ENCODE peak calls at places on chromosomes 16 and 17, in six cellular contexts. One of them, this sample, is unnamed.

GRCh38 chr16:57852189-57852588 is 49.9 kb upstream of the KIFC3 start:
- DNase-seq in WTC11: no peak
- DNase-seq in HepG2: no peak
- DNase-seq in HCT116: no peak
- DNase-seq in H1: no peak
- DNase-seq in K562: no peak
- DNase-seq in this sample: no peak

GRCh38 chr17:1942066-1942365 is 83.1 kb downstream of the RTN4RL1 start:
- DNase-seq in K562: no peak
- DNase-seq in H1: no peak
- DNase-seq in WTC11: no peak
- DNase-seq in HepG2: no peak
- DNase-seq in HCT116: no peak
- DNase-seq in this sample: no peak

GRCh38 chr17:17324616-17325015 is 21.4 kb downstream of the NT5M start:
- DNase-seq in K562: no peak
- DNase-seq in WTC11: no peak
- DNase-seq in H1: no peak
- DNase-seq in HCT116: no peak
- DNase-seq in HepG2: no peak
- DNase-seq in this sample: no peak

GRCh38 chr17:49216953-49217650 is 6.6 kb downstream of the ABI3 start:
- DNase-seq in K562: no peak
- DNase-seq in HCT116: no peak
- DNase-seq in WTC11: no peak
- DNase-seq in HepG2: no peak
- DNase-seq in H1: no peak
- DNase-seq in this sample: no peak

GRCh38 chr17:56809106-56809819 is 24.5 kb downstream of the C17orf67 start:
- DNase-seq in HCT116: no peak
- DNase-seq in H1: no peak
- DNase-seq in WTC11: no peak
- DNase-seq in HepG2: no peak
- DNase-seq in K562: no peak
- DNase-seq in this sample: no peak

GRCh38 chr17:47423406-47424295 is 99.9 kb downstream of the EFCAB13 start:
- DNase-seq in HepG2: no peak
- DNase-seq in WTC11: peak
- DNase-seq in H1: peak
- DNase-seq in HCT116: no peak
- DNase-seq in K562: no peak
- DNase-seq in this sample: no peak

GRCh38 chr16:5541356-5541755 is 443.8 kb upstream of the EEF2KMT start:
- DNase-seq in HepG2: no peak
- DNase-seq in WTC11: no peak
- DNase-seq in H1: no peak
- DNase-seq in HCT116: no peak
- DNase-seq in K562: no peak
- DNase-seq in this sample: no peak

GRCh38 chr16:67022531-67023214 is 6.3 kb upstream of the CBFB start:
- DNase-seq in K562: no peak
- DNase-seq in WTC11: no peak
- DNase-seq in HCT116: no peak
- DNase-seq in HepG2: no peak
- DNase-seq in H1: no peak
- DNase-seq in this sample: no peak

GRCh38 chr17:57270801-57271245 is 14.5 kb downstream of the MSI2 start:
- DNase-seq in HepG2: no peak
- DNase-seq in K562: no peak
- DNase-seq in HCT116: no peak
- DNase-seq in H1: no peak
- DNase-seq in WTC11: no peak
- DNase-seq in this sample: no peak

GRCh38 chr16:46871587-46871986 is 12.6 kb upstream of the GPT2 start:
- DNase-seq in HCT116: no peak
- DNase-seq in K562: no peak
- DNase-seq in HepG2: no peak
- DNase-seq in WTC11: no peak
- DNase-seq in H1: no peak
- DNase-seq in this sample: no peak

GRCh38 chr17:59357219-59357699 is 25.8 kb downstream of the YPEL2 start:
- DNase-seq in HepG2: no peak
- DNase-seq in K562: no peak
- DNase-seq in H1: no peak
- DNase-seq in HCT116: no peak
- DNase-seq in WTC11: no peak
- DNase-seq in this sample: no peak

GRCh38 chr17:47630614-47631013 is 19.1 kb upstream of the KPNB1 start:
- DNase-seq in K562: no peak
- DNase-seq in WTC11: no peak
- DNase-seq in HepG2: no peak
- DNase-seq in H1: no peak
- DNase-seq in HCT116: no peak
- DNase-seq in this sample: no peak

GRCh38 chr17:17749025-17749772 is 67.9 kb downstream of the RAI1 start:
- DNase-seq in HepG2: no peak
- DNase-seq in HCT116: no peak
- DNase-seq in H1: peak
- DNase-seq in K562: no peak
- DNase-seq in WTC11: peak
- DNase-seq in this sample: no peak

GRCh38 chr16:22630242-22630641 is 119.6 kb downstream of the NPIPB5 start:
- DNase-seq in HepG2: no peak
- DNase-seq in HCT116: no peak
- DNase-seq in WTC11: no peak
- DNase-seq in K562: no peak
- DNase-seq in H1: no peak
- DNase-seq in this sample: no peak

GRCh38 chr17:83053021-83053778 is 26.2 kb upstream of the METRNL start:
- DNase-seq in HCT116: no peak
- DNase-seq in H1: peak
- DNase-seq in WTC11: no peak
- DNase-seq in K562: no peak
- DNase-seq in HepG2: no peak
- DNase-seq in this sample: no peak

GRCh38 chr17:66353937-66354401 is 51.6 kb downstream of the PRKCA start:
- DNase-seq in HCT116: no peak
- DNase-seq in K562: no peak
- DNase-seq in WTC11: no peak
- DNase-seq in H1: no peak
- DNase-seq in HepG2: no peak
- DNase-seq in this sample: no peak

GRCh38 chr16:4409081-4409932 is 7.1 kb downstream of the CORO7 start:
- DNase-seq in HCT116: no peak
- DNase-seq in WTC11: no peak
- DNase-seq in H1: peak
- DNase-seq in HepG2: no peak
- DNase-seq in K562: no peak
- DNase-seq in this sample: no peak

DNA sequence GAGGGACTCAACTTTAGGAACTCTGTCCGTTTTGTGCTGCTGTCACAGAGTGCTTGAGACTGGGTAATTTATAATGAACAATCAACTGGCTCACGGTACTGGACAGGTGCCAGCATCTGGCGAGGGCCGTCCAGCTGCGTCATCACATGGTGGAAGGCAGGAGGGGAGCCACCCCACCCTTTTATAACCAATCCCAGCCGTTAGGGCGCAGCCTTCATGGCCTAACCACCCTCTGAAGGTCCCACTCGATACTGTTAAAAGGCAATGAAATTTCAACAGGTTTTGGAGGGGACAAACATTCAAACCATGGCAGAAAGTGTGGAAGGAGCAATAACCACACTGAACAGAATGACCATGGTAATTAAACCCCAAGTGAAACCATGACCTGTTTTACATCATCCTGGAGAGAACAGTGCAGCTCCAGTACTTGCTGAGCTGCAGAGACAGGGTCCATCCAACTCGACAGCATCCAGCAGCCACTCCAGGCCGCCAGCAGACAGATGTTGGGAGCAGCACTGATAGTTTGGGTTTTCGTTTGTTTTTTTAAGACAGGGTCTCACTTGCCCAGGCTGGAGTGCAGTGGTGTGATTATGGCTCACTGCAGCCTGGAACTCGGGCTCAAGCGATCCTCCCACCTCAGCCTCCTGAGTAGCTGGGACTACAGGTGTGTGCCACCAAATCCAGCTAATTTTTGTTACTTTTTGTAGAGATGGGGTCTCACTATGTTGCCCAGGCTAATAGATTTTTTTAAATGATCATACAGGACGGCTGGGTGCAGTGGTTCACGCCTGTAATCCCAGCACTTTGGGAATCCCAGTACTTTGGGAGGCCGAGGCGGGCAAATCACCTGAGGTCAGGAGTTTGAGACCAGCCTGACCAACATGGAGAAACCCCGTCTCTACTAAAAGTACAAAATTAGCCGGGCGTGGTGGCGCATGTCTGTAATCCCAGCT is 11.0 kb downstream of the CHMP6 start:
- DNase-seq in HCT116: no peak
- DNase-seq in K562: peak
- DNase-seq in H1: no peak
- DNase-seq in HepG2: no peak
- DNase-seq in WTC11: no peak
- DNase-seq in this sample: no peak
- TF ChIP-seq ATF3 in HCT116: no peak
- TF ChIP-seq ATF3 in K562: peak
- TF ChIP-seq ATF3 in H1: no peak
- TF ChIP-seq ATF3 in HepG2: no peak
- TF ChIP-seq ATF3 in WTC11: no peak
- TF ChIP-seq ATF3 in this sample: no peak

GRCh38 chr17:15510361-15510760 is 42.9 kb upstream of the CDRT4 start:
- DNase-seq in HCT116: peak
- DNase-seq in H1: no peak
- DNase-seq in HepG2: no peak
- DNase-seq in K562: no peak
- DNase-seq in WTC11: no peak
- DNase-seq in this sample: no peak
- TF ChIP-seq ATF3 in HCT116: no peak
- TF ChIP-seq ATF3 in H1: no peak
- TF ChIP-seq ATF3 in HepG2: no peak
- TF ChIP-seq ATF3 in K562: no peak
- TF ChIP-seq ATF3 in WTC11: no peak
- TF ChIP-seq ATF3 in this sample: no peak

GRCh38 chr17:63827002-63827800 is at the start of the genes FTSJ3 and PSMC5:
- DNase-seq in K562: peak
- DNase-seq in HCT116: peak
- DNase-seq in WTC11: peak
- DNase-seq in HepG2: peak
- DNase-seq in H1: peak
- DNase-seq in this sample: peak

GRCh38 chr17:63824362-63824761 is 2.9 kb upstream of the PSMC5 start:
- DNase-seq in HCT116: no peak
- DNase-seq in H1: no peak
- DNase-seq in HepG2: no peak
- DNase-seq in K562: no peak
- DNase-seq in WTC11: no peak
- DNase-seq in this sample: no peak

GRCh38 chr17:63828936-63829335 is 1.5 kb upstream of the FTSJ3 start:
- DNase-seq in K562: no peak
- DNase-seq in H1: no peak
- DNase-seq in WTC11: no peak
- DNase-seq in HCT116: no peak
- DNase-seq in HepG2: no peak
- DNase-seq in this sample: no peak

GRCh38 chr17:63827801-63828221 is 348 bp upstream of the FTSJ3 start:
- DNase-seq in HepG2: no peak
- DNase-seq in WTC11: no peak
- DNase-seq in K562: no peak
- DNase-seq in HCT116: no peak
- DNase-seq in H1: no peak
- DNase-seq in this sample: no peak

DNA sequence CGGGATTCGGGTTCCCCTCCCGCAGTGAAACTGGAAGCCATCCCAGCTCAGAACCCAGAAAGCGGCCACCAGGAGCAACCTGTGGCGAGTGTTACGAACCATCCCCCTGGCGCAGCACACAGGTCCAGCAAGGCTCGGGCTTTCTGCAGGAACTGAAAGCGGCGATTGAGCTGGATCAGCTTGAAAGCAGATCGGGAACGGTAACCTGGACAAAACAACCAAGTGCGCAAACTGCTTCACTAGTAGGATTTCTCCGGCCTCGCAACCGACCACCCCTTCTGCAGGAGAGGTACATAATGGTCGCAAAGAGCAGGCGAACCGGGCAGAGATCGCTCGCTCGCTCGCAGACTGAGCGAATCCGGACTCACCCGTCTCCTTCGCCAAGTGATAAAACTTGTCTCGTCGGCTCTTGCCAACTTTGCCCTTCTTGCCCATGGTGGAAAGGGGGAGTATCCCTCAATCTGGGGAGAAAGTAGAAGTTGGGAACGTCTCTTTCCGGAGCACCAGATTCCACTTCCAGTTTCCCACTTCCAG is 696 bp upstream of the PSMC5 start:
- DNase-seq in H1: peak
- DNase-seq in K562: no peak
- DNase-seq in WTC11: no peak
- DNase-seq in HCT116: no peak
- DNase-seq in HepG2: no peak
- DNase-seq in this sample: no peak
- TF ChIP-seq ATF3 in H1: no peak
- TF ChIP-seq ATF3 in K562: no peak
- TF ChIP-seq ATF3 in WTC11: no peak
- TF ChIP-seq ATF3 in HCT116: no peak
- TF ChIP-seq ATF3 in HepG2: no peak
- TF ChIP-seq ATF3 in this sample: no peak

GRCh38 chr17:45046536-45047125 is 4.8 kb downstream of the DCAKD start:
- DNase-seq in WTC11: no peak
- DNase-seq in HepG2: no peak
- DNase-seq in HCT116: no peak
- DNase-seq in K562: no peak
- DNase-seq in H1: no peak
- DNase-seq in this sample: peak

GRCh38 chr17:45051060-45051719 is at the start of gene DCAKD:
- DNase-seq in HepG2: peak
- DNase-seq in K562: peak
- DNase-seq in H1: peak
- DNase-seq in WTC11: peak
- DNase-seq in HCT116: peak
- DNase-seq in this sample: no peak

GRCh38 chr17:45048795-45049563 is 2.5 kb downstream of the DCAKD start:
- DNase-seq in K562: no peak
- DNase-seq in WTC11: no peak
- DNase-seq in HepG2: peak
- DNase-seq in HCT116: no peak
- DNase-seq in H1: no peak
- DNase-seq in this sample: no peak

GRCh38 chr17:45052052-45052772 is 780 bp upstream of the DCAKD start:
- DNase-seq in H1: peak
- DNase-seq in HepG2: peak
- DNase-seq in K562: peak
- DNase-seq in WTC11: peak
- DNase-seq in HCT116: no peak
- DNase-seq in this sample: no peak

DNA sequence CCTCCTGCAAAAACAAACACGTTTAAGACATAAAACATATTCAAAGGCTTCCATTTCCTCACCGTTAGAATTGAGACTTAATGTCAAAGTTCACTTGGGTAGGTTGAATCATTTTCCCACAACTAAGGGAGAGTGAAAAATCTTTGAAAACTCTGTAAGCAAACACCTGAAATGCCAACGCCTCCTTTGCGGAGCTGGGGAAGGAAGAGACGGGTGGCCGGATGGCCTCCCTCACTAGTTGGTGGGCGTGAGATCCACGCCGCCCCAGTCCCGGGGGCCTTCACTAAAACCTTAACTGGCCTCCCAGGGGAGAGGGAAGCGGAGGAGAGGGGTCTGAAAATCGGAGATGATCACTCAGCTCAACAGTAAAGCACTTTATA is 762 bp downstream of the DCAKD start:
- DNase-seq in H1: no peak
- DNase-seq in WTC11: no peak
- DNase-seq in HepG2: peak
- DNase-seq in HCT116: no peak
- DNase-seq in K562: peak
- DNase-seq in this sample: no peak
- TF ChIP-seq ATF3 in H1: no peak
- TF ChIP-seq ATF3 in WTC11: no peak
- TF ChIP-seq ATF3 in HepG2: no peak
- TF ChIP-seq ATF3 in HCT116: no peak
- TF ChIP-seq ATF3 in K562: no peak
- TF ChIP-seq ATF3 in this sample: no peak

This sample was measured in GM12878.